ENCODE peak calls at places on chromosomes 5 and 9, in seven cellular contexts. One of them, this sample, is unnamed.
A peak's percentile ranks its signal among the peaks of the same experiment; 100 is the strongest.

GRCh38 chr5:59216845-59217244 is 634.0 kb downstream of the RAB3C start:
- DNase-seq in IMR-90: no peak
- DNase-seq in mesendoderm: no peak
- DNase-seq in H9: no peak
- DNase-seq in H1: no peak
- DNase-seq in trophoblast cell: no peak
- DNase-seq in neuronal stem cell: no peak
- DNase-seq in this sample: no peak

GRCh38 chr9:13082796-13083195 is 196.7 kb downstream of the MPDZ start:
- DNase-seq in neuronal stem cell: no peak
- DNase-seq in mesendoderm: no peak
- DNase-seq in H1: no peak
- DNase-seq in trophoblast cell: peak; percentile 60
- DNase-seq in H9: no peak
- DNase-seq in IMR-90: no peak
- DNase-seq in this sample: no peak

GRCh38 chr5:142782976-142783539 is 12.9 kb downstream of the ARHGAP26 start:
- DNase-seq in H9: no peak
- DNase-seq in H1: no peak
- DNase-seq in neuronal stem cell: no peak
- DNase-seq in IMR-90: no peak
- DNase-seq in mesendoderm: no peak
- DNase-seq in trophoblast cell: no peak
- DNase-seq in this sample: no peak

GRCh38 chr9:69218166-69218565 is 44.1 kb downstream of the TJP2 start:
- DNase-seq in H1: no peak
- DNase-seq in trophoblast cell: no peak
- DNase-seq in H9: no peak
- DNase-seq in neuronal stem cell: no peak
- DNase-seq in IMR-90: no peak
- DNase-seq in mesendoderm: no peak
- DNase-seq in this sample: no peak

GRCh38 chr5:9394221-9394620 is 151.7 kb downstream of the SEMA5A start:
- DNase-seq in trophoblast cell: no peak
- DNase-seq in IMR-90: no peak
- DNase-seq in neuronal stem cell: no peak
- DNase-seq in H1: no peak
- DNase-seq in H9: no peak
- DNase-seq in mesendoderm: no peak
- DNase-seq in this sample: no peak

GRCh38 chr5:141135030-141135717 is at the start of gene PCDHB5:
- DNase-seq in neuronal stem cell: no peak
- DNase-seq in trophoblast cell: no peak
- DNase-seq in mesendoderm: peak; percentile 76
- DNase-seq in H9: peak; percentile 68
- DNase-seq in H1: no peak
- DNase-seq in IMR-90: no peak
- DNase-seq in this sample: peak; percentile 67

GRCh38 chr5:143243103-143243502 is 160.4 kb downstream of the NR3C1 start:
- DNase-seq in trophoblast cell: peak; percentile 16
- DNase-seq in mesendoderm: no peak
- DNase-seq in neuronal stem cell: no peak
- DNase-seq in H1: no peak
- DNase-seq in H9: no peak
- DNase-seq in IMR-90: no peak
- DNase-seq in this sample: no peak

GRCh38 chr5:142540774-142541466 is 145.0 kb downstream of the FGF1 start:
- DNase-seq in trophoblast cell: no peak
- DNase-seq in mesendoderm: no peak
- DNase-seq in H1: no peak
- DNase-seq in IMR-90: peak; percentile 74
- DNase-seq in H9: no peak
- DNase-seq in neuronal stem cell: no peak
- DNase-seq in this sample: peak; percentile 89

GRCh38 chr5:74641014-74641777 is 668 bp upstream of the ENC1 start:
- DNase-seq in H1: no peak
- DNase-seq in mesendoderm: peak; percentile 86
- DNase-seq in H9: peak; percentile 84
- DNase-seq in trophoblast cell: peak; percentile 68
- DNase-seq in IMR-90: peak; percentile 64
- DNase-seq in neuronal stem cell: peak; percentile 65
- DNase-seq in this sample: peak; percentile 87

GRCh38 chr5:128667751-128668150 is 129.7 kb upstream of the FBN2 start:
- DNase-seq in mesendoderm: no peak
- DNase-seq in IMR-90: no peak
- DNase-seq in H1: no peak
- DNase-seq in H9: no peak
- DNase-seq in neuronal stem cell: no peak
- DNase-seq in trophoblast cell: no peak
- DNase-seq in this sample: no peak
- H3K23ac ChIP-seq in mesendoderm: no peak overlapping the region
- H3K23ac ChIP-seq in IMR-90: no peak overlapping the region
- H3K23ac ChIP-seq in H1: no peak overlapping the region
- H3K23ac ChIP-seq in H9: no peak overlapping the region
- H3K23ac ChIP-seq in neuronal stem cell: no peak overlapping the region
- H3K23ac ChIP-seq in trophoblast cell: no peak overlapping the region
- H3K23ac ChIP-seq in this sample: no peak overlapping the region

DNA sequence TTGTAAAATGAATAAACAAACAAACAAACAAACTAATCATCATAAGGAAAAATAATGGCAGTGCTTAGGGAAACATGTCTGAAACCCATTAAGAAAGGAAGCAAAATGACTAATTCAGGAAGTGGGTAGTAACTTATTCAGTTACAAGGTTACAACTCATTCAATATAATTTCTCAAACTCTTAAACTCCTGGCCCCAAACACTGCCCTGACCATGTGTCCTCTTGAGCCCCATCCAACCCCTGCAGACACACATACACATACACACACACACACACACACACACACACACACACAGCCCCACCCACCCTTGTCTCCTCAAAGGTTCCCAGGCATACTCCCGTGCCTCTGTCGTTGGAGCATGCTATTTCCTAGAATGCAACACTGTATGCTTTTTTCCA is 193.9 kb downstream of the SEC61B start:
- DNase-seq in mesendoderm: no peak
- DNase-seq in H1: no peak
- DNase-seq in IMR-90: peak; percentile 36
- DNase-seq in neuronal stem cell: no peak
- DNase-seq in trophoblast cell: no peak
- DNase-seq in H9: no peak
- DNase-seq in this sample: peak; percentile 49
- H3K23ac ChIP-seq in mesendoderm: no peak overlapping the region
- H3K23ac ChIP-seq in H1: no peak overlapping the region
- H3K23ac ChIP-seq in IMR-90: no peak overlapping the region
- H3K23ac ChIP-seq in neuronal stem cell: no peak overlapping the region
- H3K23ac ChIP-seq in trophoblast cell: no peak overlapping the region
- H3K23ac ChIP-seq in H9: no peak overlapping the region
- H3K23ac ChIP-seq in this sample: no peak overlapping the region

DNA sequence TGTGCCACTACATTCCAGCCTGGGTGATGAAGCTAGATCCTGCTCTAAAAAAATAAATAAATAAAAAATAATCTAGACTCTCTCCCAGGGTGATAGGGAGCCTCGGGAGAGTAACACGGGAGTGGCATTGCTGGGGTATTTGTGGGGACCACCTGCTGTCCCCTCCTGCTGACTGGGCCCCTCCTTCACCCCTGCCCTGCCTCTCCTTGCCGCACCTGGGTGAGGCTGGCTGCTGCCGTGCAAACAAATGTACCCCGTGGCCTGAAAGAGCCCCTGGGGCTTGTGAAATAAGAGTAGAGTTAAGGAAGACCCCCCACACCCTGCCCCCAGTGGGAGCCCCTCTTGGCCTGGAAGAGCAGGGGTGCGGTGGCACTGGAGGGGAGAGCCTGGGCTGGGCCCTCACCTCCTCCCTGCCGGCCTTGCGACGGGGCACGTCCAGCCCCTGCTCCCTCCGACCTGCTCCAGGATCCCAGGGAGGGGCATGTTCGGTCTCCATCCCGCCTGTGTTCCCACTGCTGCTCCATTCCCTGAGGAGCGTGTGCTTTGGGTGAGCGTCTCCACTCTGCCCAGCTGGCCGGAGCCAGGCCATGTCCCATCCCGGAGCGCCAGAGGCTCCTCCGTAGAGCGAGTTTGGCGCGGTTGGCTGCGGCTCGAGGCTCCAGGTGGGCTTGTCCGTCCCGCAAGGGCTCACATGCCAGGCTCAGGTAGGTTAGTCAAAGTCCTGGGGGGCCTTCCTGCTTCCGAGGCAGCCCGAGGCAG is 74.9 kb upstream of the RNU6ATAC start:
- DNase-seq in IMR-90: no peak
- DNase-seq in H1: no peak
- DNase-seq in mesendoderm: no peak
- DNase-seq in H9: no peak
- DNase-seq in neuronal stem cell: no peak
- DNase-seq in trophoblast cell: no peak
- DNase-seq in this sample: no peak
- H3K23ac ChIP-seq in IMR-90: no peak overlapping the region
- H3K23ac ChIP-seq in H1: no peak overlapping the region
- H3K23ac ChIP-seq in mesendoderm: no peak overlapping the region
- H3K23ac ChIP-seq in H9: no peak overlapping the region
- H3K23ac ChIP-seq in neuronal stem cell: no peak overlapping the region
- H3K23ac ChIP-seq in trophoblast cell: no peak overlapping the region
- H3K23ac ChIP-seq in this sample: no peak overlapping the region

GRCh38 chr9:11349187-11349586 is 736.4 kb upstream of the PTPRD start:
- DNase-seq in trophoblast cell: no peak
- DNase-seq in neuronal stem cell: no peak
- DNase-seq in H1: no peak
- DNase-seq in IMR-90: no peak
- DNase-seq in mesendoderm: no peak
- DNase-seq in H9: peak; percentile 27
- DNase-seq in this sample: no peak
- H3K23ac ChIP-seq in trophoblast cell: no peak overlapping the region
- H3K23ac ChIP-seq in neuronal stem cell: peak overlapping the region; percentile 29
- H3K23ac ChIP-seq in H1: no peak overlapping the region
- H3K23ac ChIP-seq in IMR-90: no peak overlapping the region
- H3K23ac ChIP-seq in mesendoderm: no peak overlapping the region
- H3K23ac ChIP-seq in H9: no peak overlapping the region
- H3K23ac ChIP-seq in this sample: no peak overlapping the region

GRCh38 chr5:99607124-99607523 is 678.3 kb upstream of the CHD1 start:
- DNase-seq in H9: no peak
- DNase-seq in neuronal stem cell: no peak
- DNase-seq in H1: no peak
- DNase-seq in mesendoderm: no peak
- DNase-seq in trophoblast cell: peak; percentile 38
- DNase-seq in IMR-90: no peak
- DNase-seq in this sample: no peak
- H3K23ac ChIP-seq in H9: no peak overlapping the region
- H3K23ac ChIP-seq in neuronal stem cell: no peak overlapping the region
- H3K23ac ChIP-seq in H1: no peak overlapping the region
- H3K23ac ChIP-seq in mesendoderm: no peak overlapping the region
- H3K23ac ChIP-seq in trophoblast cell: no peak overlapping the region
- H3K23ac ChIP-seq in IMR-90: no peak overlapping the region
- H3K23ac ChIP-seq in this sample: no peak overlapping the region

GRCh38 chr5:106367281-106367680 is 1303.5 kb downstream of the EFNA5 start:
- DNase-seq in H1: no peak
- DNase-seq in trophoblast cell: no peak
- DNase-seq in neuronal stem cell: no peak
- DNase-seq in H9: no peak
- DNase-seq in IMR-90: no peak
- DNase-seq in mesendoderm: no peak
- DNase-seq in this sample: no peak
- H3K23ac ChIP-seq in H1: no peak overlapping the region
- H3K23ac ChIP-seq in trophoblast cell: no peak overlapping the region
- H3K23ac ChIP-seq in neuronal stem cell: no peak overlapping the region
- H3K23ac ChIP-seq in H9: no peak overlapping the region
- H3K23ac ChIP-seq in IMR-90: no peak overlapping the region
- H3K23ac ChIP-seq in mesendoderm: no peak overlapping the region
- H3K23ac ChIP-seq in this sample: no peak overlapping the region

DNA sequence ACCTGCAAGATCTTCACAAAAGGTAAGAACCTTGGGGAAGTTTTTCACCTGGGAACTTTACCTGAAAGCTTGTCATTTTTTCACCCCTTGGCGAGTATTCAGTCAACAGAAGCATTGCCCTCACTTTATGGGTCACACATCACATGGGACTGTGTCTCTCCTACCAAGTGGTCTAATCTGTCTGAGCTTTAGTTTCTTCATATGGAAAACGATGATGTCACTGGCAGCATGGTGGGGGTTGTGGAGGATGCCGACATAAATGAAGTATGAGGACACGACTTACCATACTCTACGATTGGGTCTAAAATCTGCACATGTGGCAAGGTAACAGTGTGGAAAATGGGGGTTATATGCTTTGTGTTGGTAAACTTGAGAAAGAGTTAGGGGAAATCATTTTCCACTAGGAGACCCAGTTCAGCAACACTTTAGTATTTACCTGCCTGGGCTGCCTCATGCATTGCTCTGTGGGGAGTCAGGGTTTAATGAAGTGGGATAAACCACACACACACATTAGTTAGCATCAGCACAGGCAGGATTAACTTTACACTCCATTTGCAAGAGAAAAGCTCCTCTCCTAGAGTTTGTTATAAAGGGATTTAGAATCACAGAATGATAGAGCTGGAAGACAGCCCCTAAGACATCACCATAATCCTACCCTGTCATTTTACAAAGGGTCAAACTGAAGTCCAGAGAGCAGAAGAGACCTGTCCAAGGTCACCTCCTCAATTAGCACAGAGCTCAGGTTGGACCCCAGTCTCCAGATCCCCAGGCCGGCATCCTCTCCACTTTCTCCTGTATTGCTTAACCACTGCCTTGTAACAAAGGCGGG is 19.8 kb upstream of the PAX5 start:
- DNase-seq in H9: no peak
- DNase-seq in H1: no peak
- DNase-seq in trophoblast cell: no peak
- DNase-seq in IMR-90: no peak
- DNase-seq in neuronal stem cell: no peak
- DNase-seq in mesendoderm: no peak
- DNase-seq in this sample: no peak
- H3K23ac ChIP-seq in H9: no peak overlapping the region
- H3K23ac ChIP-seq in H1: no peak overlapping the region
- H3K23ac ChIP-seq in trophoblast cell: no peak overlapping the region
- H3K23ac ChIP-seq in IMR-90: no peak overlapping the region
- H3K23ac ChIP-seq in neuronal stem cell: no peak overlapping the region
- H3K23ac ChIP-seq in mesendoderm: no peak overlapping the region
- H3K23ac ChIP-seq in this sample: no peak overlapping the region

GRCh38 chr9:76528056-76528455 is 69.1 kb downstream of the GCNT1 start:
- DNase-seq in IMR-90: no peak
- DNase-seq in trophoblast cell: no peak
- DNase-seq in H1: no peak
- DNase-seq in neuronal stem cell: no peak
- DNase-seq in H9: no peak
- DNase-seq in mesendoderm: no peak
- DNase-seq in this sample: no peak

GRCh38 chr9:76525196-76525595 is 66.2 kb downstream of the GCNT1 start:
- DNase-seq in H1: no peak
- DNase-seq in IMR-90: no peak
- DNase-seq in trophoblast cell: no peak
- DNase-seq in mesendoderm: no peak
- DNase-seq in H9: no peak
- DNase-seq in neuronal stem cell: no peak
- DNase-seq in this sample: no peak

GRCh38 chr9:76528642-76529190 is 69.7 kb downstream of the GCNT1 start:
- DNase-seq in mesendoderm: no peak
- DNase-seq in IMR-90: no peak
- DNase-seq in H9: no peak
- DNase-seq in neuronal stem cell: no peak
- DNase-seq in H1: no peak
- DNase-seq in trophoblast cell: no peak
- DNase-seq in this sample: no peak

GRCh38 chr9:76529667-76530066 is 70.7 kb downstream of the GCNT1 start:
- DNase-seq in trophoblast cell: no peak
- DNase-seq in H1: no peak
- DNase-seq in H9: no peak
- DNase-seq in IMR-90: no peak
- DNase-seq in mesendoderm: no peak
- DNase-seq in neuronal stem cell: no peak
- DNase-seq in this sample: no peak

GRCh38 chr9:76526026-76526425 is 67.0 kb downstream of the GCNT1 start:
- DNase-seq in mesendoderm: no peak
- DNase-seq in neuronal stem cell: no peak
- DNase-seq in H1: no peak
- DNase-seq in trophoblast cell: peak; percentile 21
- DNase-seq in H9: no peak
- DNase-seq in IMR-90: no peak
- DNase-seq in this sample: no peak
- H3K23ac ChIP-seq in mesendoderm: no peak overlapping the region
- H3K23ac ChIP-seq in neuronal stem cell: no peak overlapping the region
- H3K23ac ChIP-seq in H1: no peak overlapping the region
- H3K23ac ChIP-seq in trophoblast cell: no peak overlapping the region
- H3K23ac ChIP-seq in H9: no peak overlapping the region
- H3K23ac ChIP-seq in IMR-90: no peak overlapping the region
- H3K23ac ChIP-seq in this sample: no peak overlapping the region